ENCODE peak calls at places on chromosomes 4 and X, in four cellular contexts. H, C, D and L are unnamed samples.

GRCh38 chr4:31295081-31295480 is 574.9 kb downstream of the PCDH7 start:
- DNase-seq in C (no peak), D (no peak), H (no peak), L (no peak)

GRCh38 chr4:151296227-151296626 is 19.3 kb downstream of the PRSS48 start:
- DNase-seq in D (no peak), C (no peak), H (no peak), L (no peak)

GRCh38 chrX:47358387-47359065 is 11.9 kb upstream of the ZNF157 start:
- DNase-seq in D (no peak), C (no peak), H (no peak), L (peak)

GRCh38 chrX:48531359-48531954 is 8.1 kb upstream of the TBC1D25 start:
- DNase-seq in H (no peak), C (no peak), D (no peak), L (no peak)

GRCh38 chr4:90317785-90318184 is 190.6 kb downstream of the CCSER1 start:
- DNase-seq in D (no peak), C (no peak), H (no peak), L (peak)

GRCh38 chr4:124111922-124112321 is 600.6 kb downstream of the ANKRD50 start:
- DNase-seq in H (no peak), D (no peak), C (no peak), L (peak)

GRCh38 chr4:18954538-18954937 is 933.0 kb upstream of the LCORL start:
- DNase-seq in H (no peak), D (no peak), C (no peak), L (no peak)

GRCh38 chrX:42803320-42803719 is 25.4 kb upstream of the PPP1R2C start:
- DNase-seq in D (no peak), H (no peak), C (no peak), L (no peak)

GRCh38 chr4:68361146-68361589 is 11.3 kb upstream of the YTHDC1 start:
- DNase-seq in H (no peak), D (no peak), C (no peak), L (no peak)

GRCh38 chr4:54840992-54841768 is 183.4 kb downstream of the KIT start:
- DNase-seq in C (no peak), H (no peak), D (no peak), L (peak)

GRCh38 chrX:33686105-33686504 is 446.0 kb downstream of the FAM47A start:
- DNase-seq in D (no peak), H (no peak), C (no peak), L (no peak)

GRCh38 chrX:102085706-102086105 is 39.8 kb upstream of the TCEAL2 start:
- DNase-seq in D (no peak), C (no peak), H (no peak), L (peak)

GRCh38 chr4:103092245-103092644 is 7.4 kb downstream of the BDH2 start:
- DNase-seq in C (no peak), H (no peak), D (no peak), L (no peak)

GRCh38 chr4:79964715-79965345 is 108.2 kb downstream of the ANTXR2 start:
- DNase-seq in D (no peak), H (no peak), C (no peak), L (no peak)

GRCh38 chr4:174277433-174277832 is 6.0 kb downstream of the FBXO8 start:
- DNase-seq in H (no peak), C (no peak), D (no peak), L (peak)

GRCh38 chr4:3766207-3766790 is at the start of gene ADRA2C:
- DNase-seq in H (no peak), C (no peak), D (peak), L (peak)

GRCh38 chrX:68754406-68754805 is 74.4 kb upstream of the EFNB1 start:
- DNase-seq in C (no peak), H (no peak), D (no peak), L (no peak)

GRCh38 chr4:173522160-173522873 is 7.7 kb downstream of the HAND2 start:
- DNase-seq in H (peak), C (no peak), D (no peak), L (peak)

GRCh38 chr4:1050486-1051213 is 39.2 kb downstream of the FGFRL1 start:
- DNase-seq in C (peak), H (peak), D (no peak), L (no peak)

GRCh38 chr4:153036931-153037330 is 100.8 kb downstream of the FHDC1 start:
- DNase-seq in H (no peak), C (no peak), D (no peak), L (no peak)

GRCh38 chrX:3143043-3143799 is 102.0 kb downstream of the ARSF start:
- DNase-seq in C (no peak), D (no peak), H (no peak), L (peak)

GRCh38 chrX:115563633-115564182 is 2.7 kb downstream of the PLS3 start:
- DNase-seq in D (no peak), H (no peak), C (no peak), L (no peak)

GRCh38 chr4:184364100-184364921 is 110.0 kb downstream of the IRF2 start:
- DNase-seq in C (no peak), H (no peak), D (no peak), L (no peak)

GRCh38 chr4:182876427-182876826 is 40.8 kb downstream of the DCTD start:
- DNase-seq in C (no peak), H (no peak), D (no peak), L (no peak)

GRCh38 chrX:109393859-109394258 is 88.0 kb downstream of the GUCY2F start:
- DNase-seq in C (no peak), H (no peak), D (no peak), L (peak)

GRCh38 chrX:107154787-107155620 is 36.4 kb upstream of the RBM41 start:
- DNase-seq in D (peak), H (no peak), C (no peak), L (peak)

GRCh38 chrX:116009871-116010710 is 160.5 kb upstream of the AGTR2 start:
- DNase-seq in C (peak), H (no peak), D (no peak), L (no peak)

GRCh38 chr4:7034262-7035081 is 8.7 kb upstream of the TADA2B start:
- DNase-seq in H (no peak), C (peak), D (no peak), L (no peak)

GRCh38 chr4:7649741-7650531 is 215.2 kb upstream of the PSAPL1 start:
- DNase-seq in C (peak), D (no peak), H (no peak), L (no peak)

GRCh38 chrX:41528784-41529183 is 81.6 kb downstream of the NYX start:
- DNase-seq in C (no peak), D (no peak), H (no peak), L (no peak)